ENCODE peak calls at places on chromosome 17, in ten cellular contexts. One of them, this sample, is unnamed.

GRCh38 chr17:5513610-5514009 is 27.2 kb downstream of the MIS12 start:
- DNase-seq in stomach: no peak
- DNase-seq in GM12878: no peak
- DNase-seq in suprapubic skin: no peak
- DNase-seq in transverse colon: no peak
- DNase-seq in ovary: no peak
- DNase-seq in sigmoid colon: no peak
- DNase-seq in A549: no peak
- DNase-seq in SK-N-SH: no peak
- DNase-seq in K562: no peak
- DNase-seq in this sample: no peak

GRCh38 chr17:78808106-78808635 is 26.1 kb upstream of the CYTH1 start:
- DNase-seq in stomach: no peak
- DNase-seq in GM12878: no peak
- DNase-seq in suprapubic skin: no peak
- DNase-seq in transverse colon: no peak
- DNase-seq in ovary: no peak
- DNase-seq in sigmoid colon: no peak
- DNase-seq in A549: no peak
- DNase-seq in SK-N-SH: no peak
- DNase-seq in K562: no peak
- DNase-seq in this sample: no peak

GRCh38 chr17:7133424-7133823 is 18.8 kb upstream of the ASGR2 start:
- DNase-seq in stomach: no peak
- DNase-seq in GM12878: peak
- DNase-seq in suprapubic skin: no peak
- DNase-seq in transverse colon: peak
- DNase-seq in ovary: no peak
- DNase-seq in sigmoid colon: no peak
- DNase-seq in A549: no peak
- DNase-seq in SK-N-SH: peak
- DNase-seq in K562: peak
- DNase-seq in this sample: no peak

GRCh38 chr17:49972486-49973270 is 3.7 kb downstream of the DLX4 start:
- DNase-seq in stomach: no peak
- DNase-seq in GM12878: no peak
- DNase-seq in suprapubic skin: no peak
- DNase-seq in transverse colon: no peak
- DNase-seq in ovary: no peak
- DNase-seq in sigmoid colon: no peak
- DNase-seq in A549: no peak
- DNase-seq in SK-N-SH: no peak
- DNase-seq in K562: no peak
- DNase-seq in this sample: no peak

GRCh38 chr17:66564992-66565465 is 262.6 kb downstream of the PRKCA start:
- DNase-seq in stomach: no peak
- DNase-seq in GM12878: no peak
- DNase-seq in suprapubic skin: no peak
- DNase-seq in transverse colon: no peak
- DNase-seq in ovary: no peak
- DNase-seq in sigmoid colon: no peak
- DNase-seq in A549: no peak
- DNase-seq in SK-N-SH: no peak
- DNase-seq in K562: no peak
- DNase-seq in this sample: no peak

GRCh38 chr17:66353937-66354401 is 51.6 kb downstream of the PRKCA start:
- DNase-seq in stomach: no peak
- DNase-seq in GM12878: no peak
- DNase-seq in suprapubic skin: no peak
- DNase-seq in transverse colon: no peak
- DNase-seq in ovary: no peak
- DNase-seq in sigmoid colon: no peak
- DNase-seq in A549: no peak
- DNase-seq in SK-N-SH: no peak
- DNase-seq in K562: no peak
- DNase-seq in this sample: no peak

GRCh38 chr17:45013021-45013997 is 38.1 kb downstream of the DCAKD start:
- DNase-seq in stomach: no peak
- DNase-seq in GM12878: no peak
- DNase-seq in suprapubic skin: no peak
- DNase-seq in transverse colon: no peak
- DNase-seq in ovary: no peak
- DNase-seq in sigmoid colon: peak
- DNase-seq in A549: no peak
- DNase-seq in SK-N-SH: no peak
- DNase-seq in K562: no peak
- DNase-seq in this sample: no peak

GRCh38 chr17:20896153-20896649 is 146.6 kb downstream of the USP22 start:
- DNase-seq in stomach: peak
- DNase-seq in GM12878: no peak
- DNase-seq in suprapubic skin: no peak
- DNase-seq in transverse colon: peak
- DNase-seq in ovary: peak
- DNase-seq in sigmoid colon: peak
- DNase-seq in A549: no peak
- DNase-seq in SK-N-SH: no peak
- DNase-seq in K562: no peak
- DNase-seq in this sample: no peak

GRCh38 chr17:50208611-50209061 is 7.2 kb upstream of the COL1A1 start:
- DNase-seq in stomach: no peak
- DNase-seq in GM12878: no peak
- DNase-seq in suprapubic skin: peak
- DNase-seq in transverse colon: no peak
- DNase-seq in ovary: peak
- DNase-seq in sigmoid colon: peak
- DNase-seq in A549: no peak
- DNase-seq in SK-N-SH: no peak
- DNase-seq in K562: peak
- DNase-seq in this sample: no peak

GRCh38 chr17:55500103-55500502 is 11.1 kb downstream of the SMIM36 start:
- DNase-seq in stomach: no peak
- DNase-seq in GM12878: no peak
- DNase-seq in suprapubic skin: no peak
- DNase-seq in transverse colon: no peak
- DNase-seq in ovary: no peak
- DNase-seq in sigmoid colon: no peak
- DNase-seq in A549: no peak
- DNase-seq in SK-N-SH: no peak
- DNase-seq in K562: no peak
- DNase-seq in this sample: no peak
- TF ChIP-seq EP300 in stomach: no peak
- TF ChIP-seq EP300 in GM12878: no peak
- TF ChIP-seq EP300 in suprapubic skin: no peak
- TF ChIP-seq EP300 in transverse colon: no peak
- TF ChIP-seq EP300 in ovary: no peak
- TF ChIP-seq EP300 in sigmoid colon: no peak
- TF ChIP-seq EP300 in A549: no peak
- TF ChIP-seq EP300 in SK-N-SH: no peak
- TF ChIP-seq EP300 in K562: no peak
- TF ChIP-seq EP300 in this sample: no peak

GRCh38 chr17:48103379-48103715 is 2.1 kb upstream of the CBX1 start:
- DNase-seq in stomach: no peak
- DNase-seq in GM12878: no peak
- DNase-seq in suprapubic skin: no peak
- DNase-seq in transverse colon: no peak
- DNase-seq in ovary: no peak
- DNase-seq in sigmoid colon: peak
- DNase-seq in A549: no peak
- DNase-seq in SK-N-SH: no peak
- DNase-seq in K562: no peak
- DNase-seq in this sample: no peak

GRCh38 chr17:48106802-48107136 is 797 bp upstream of the SNX11 start:
- DNase-seq in stomach: no peak
- DNase-seq in GM12878: no peak
- DNase-seq in suprapubic skin: no peak
- DNase-seq in transverse colon: no peak
- DNase-seq in ovary: no peak
- DNase-seq in sigmoid colon: no peak
- DNase-seq in A549: no peak
- DNase-seq in SK-N-SH: no peak
- DNase-seq in K562: no peak
- DNase-seq in this sample: no peak

GRCh38 chr17:48110722-48111121 is 3.2 kb downstream of the SNX11 start:
- DNase-seq in stomach: no peak
- DNase-seq in GM12878: no peak
- DNase-seq in suprapubic skin: no peak
- DNase-seq in transverse colon: no peak
- DNase-seq in ovary: no peak
- DNase-seq in sigmoid colon: no peak
- DNase-seq in A549: no peak
- DNase-seq in SK-N-SH: no peak
- DNase-seq in K562: no peak
- DNase-seq in this sample: no peak

GRCh38 chr17:48104440-48104839 is 3.1 kb upstream of the SNX11 start:
- DNase-seq in stomach: no peak
- DNase-seq in GM12878: no peak
- DNase-seq in suprapubic skin: no peak
- DNase-seq in transverse colon: no peak
- DNase-seq in ovary: no peak
- DNase-seq in sigmoid colon: no peak
- DNase-seq in A549: no peak
- DNase-seq in SK-N-SH: no peak
- DNase-seq in K562: no peak
- DNase-seq in this sample: no peak

DNA sequence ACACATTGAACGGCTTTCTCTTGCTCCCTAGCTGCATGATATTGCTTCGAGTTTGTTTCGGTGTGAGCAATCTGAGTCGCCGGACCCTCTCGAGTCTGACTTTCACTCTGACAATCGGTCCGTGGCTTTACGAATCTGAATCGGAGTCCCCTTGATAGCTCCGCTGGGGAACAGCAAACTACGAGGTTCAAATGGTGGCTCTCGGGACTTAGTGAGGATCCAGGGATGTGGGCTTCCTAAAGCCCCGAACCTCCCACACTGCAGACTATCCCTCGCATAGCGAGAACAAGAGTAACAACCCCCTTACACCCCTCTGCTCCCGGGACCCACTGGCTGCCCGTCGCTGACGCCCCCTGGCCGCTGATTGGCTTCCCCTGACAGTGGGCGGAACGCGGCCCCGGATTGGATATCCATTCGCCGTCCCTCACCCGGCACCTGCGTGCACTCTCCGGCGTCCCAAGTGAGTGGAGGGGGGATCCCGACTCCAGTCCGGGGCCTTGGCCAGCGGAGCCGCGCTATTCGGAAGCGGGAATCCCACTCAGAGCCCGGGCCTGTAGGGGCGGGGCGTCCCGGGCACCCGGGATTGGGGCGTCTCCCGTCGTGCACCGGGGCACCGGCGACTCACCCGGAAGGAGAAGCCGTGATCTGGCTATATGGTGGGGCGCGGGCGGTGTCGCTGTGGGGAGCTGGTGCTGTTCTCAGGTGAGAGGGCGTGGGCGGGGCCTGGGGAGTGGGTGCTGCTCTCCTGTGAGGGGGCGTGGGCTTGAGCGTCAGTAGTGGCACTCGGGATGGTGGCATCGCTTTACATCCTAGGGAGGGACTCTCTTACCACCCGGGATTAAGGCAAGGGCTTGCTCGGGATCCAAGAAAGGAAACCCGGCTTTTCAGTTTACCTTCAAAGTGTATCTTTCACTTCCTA is at the start of gene SNX11:
- DNase-seq in stomach: peak
- DNase-seq in GM12878: no peak
- DNase-seq in suprapubic skin: peak
- DNase-seq in transverse colon: peak
- DNase-seq in ovary: peak
- DNase-seq in sigmoid colon: peak
- DNase-seq in A549: peak
- DNase-seq in SK-N-SH: peak
- DNase-seq in K562: peak
- DNase-seq in this sample: peak
- TF ChIP-seq EP300 in stomach: no peak
- TF ChIP-seq EP300 in GM12878: no peak
- TF ChIP-seq EP300 in suprapubic skin: no peak
- TF ChIP-seq EP300 in transverse colon: no peak
- TF ChIP-seq EP300 in ovary: no peak
- TF ChIP-seq EP300 in sigmoid colon: no peak
- TF ChIP-seq EP300 in A549: no peak
- TF ChIP-seq EP300 in SK-N-SH: no peak
- TF ChIP-seq EP300 in K562: no peak
- TF ChIP-seq EP300 in this sample: no peak

GRCh38 chr17:31535581-31535981 is 144.1 kb downstream of the RAB11FIP4 start:
- DNase-seq in stomach: no peak
- DNase-seq in GM12878: peak
- DNase-seq in suprapubic skin: no peak
- DNase-seq in transverse colon: peak
- DNase-seq in ovary: no peak
- DNase-seq in sigmoid colon: no peak
- DNase-seq in A549: no peak
- DNase-seq in SK-N-SH: no peak
- DNase-seq in K562: no peak
- DNase-seq in this sample: no peak
- TF ChIP-seq EP300 in stomach: no peak
- TF ChIP-seq EP300 in GM12878: peak
- TF ChIP-seq EP300 in suprapubic skin: no peak
- TF ChIP-seq EP300 in transverse colon: no peak
- TF ChIP-seq EP300 in ovary: no peak
- TF ChIP-seq EP300 in sigmoid colon: no peak
- TF ChIP-seq EP300 in A549: no peak
- TF ChIP-seq EP300 in SK-N-SH: no peak
- TF ChIP-seq EP300 in K562: no peak
- TF ChIP-seq EP300 in this sample: no peak

GRCh38 chr17:76426853-76427252 is 26.1 kb downstream of the UBE2O start:
- DNase-seq in stomach: no peak
- DNase-seq in GM12878: no peak
- DNase-seq in suprapubic skin: no peak
- DNase-seq in transverse colon: no peak
- DNase-seq in ovary: no peak
- DNase-seq in sigmoid colon: no peak
- DNase-seq in A549: no peak
- DNase-seq in SK-N-SH: no peak
- DNase-seq in K562: no peak
- DNase-seq in this sample: no peak

GRCh38 chr17:76432004-76432403 is 20.9 kb downstream of the UBE2O start:
- DNase-seq in stomach: no peak
- DNase-seq in GM12878: no peak
- DNase-seq in suprapubic skin: no peak
- DNase-seq in transverse colon: no peak
- DNase-seq in ovary: no peak
- DNase-seq in sigmoid colon: no peak
- DNase-seq in A549: no peak
- DNase-seq in SK-N-SH: no peak
- DNase-seq in K562: no peak
- DNase-seq in this sample: no peak

GRCh38 chr17:76431509-76431908 is 21.4 kb downstream of the UBE2O start:
- DNase-seq in stomach: no peak
- DNase-seq in GM12878: no peak
- DNase-seq in suprapubic skin: no peak
- DNase-seq in transverse colon: no peak
- DNase-seq in ovary: no peak
- DNase-seq in sigmoid colon: no peak
- DNase-seq in A549: no peak
- DNase-seq in SK-N-SH: no peak
- DNase-seq in K562: no peak
- DNase-seq in this sample: no peak

GRCh38 chr17:76428511-76428910 is 24.4 kb downstream of the UBE2O start:
- DNase-seq in stomach: no peak
- DNase-seq in GM12878: no peak
- DNase-seq in suprapubic skin: no peak
- DNase-seq in transverse colon: no peak
- DNase-seq in ovary: no peak
- DNase-seq in sigmoid colon: no peak
- DNase-seq in A549: no peak
- DNase-seq in SK-N-SH: no peak
- DNase-seq in K562: no peak
- DNase-seq in this sample: no peak

GRCh38 chr17:76427457-76428231 is 25.3 kb downstream of the UBE2O start:
- DNase-seq in stomach: no peak
- DNase-seq in GM12878: no peak
- DNase-seq in suprapubic skin: no peak
- DNase-seq in transverse colon: peak
- DNase-seq in ovary: no peak
- DNase-seq in sigmoid colon: no peak
- DNase-seq in A549: no peak
- DNase-seq in SK-N-SH: no peak
- DNase-seq in K562: no peak
- DNase-seq in this sample: no peak
- TF ChIP-seq EP300 in stomach: no peak
- TF ChIP-seq EP300 in GM12878: no peak
- TF ChIP-seq EP300 in suprapubic skin: no peak
- TF ChIP-seq EP300 in transverse colon: no peak
- TF ChIP-seq EP300 in ovary: no peak
- TF ChIP-seq EP300 in sigmoid colon: no peak
- TF ChIP-seq EP300 in A549: no peak
- TF ChIP-seq EP300 in SK-N-SH: no peak
- TF ChIP-seq EP300 in K562: no peak
- TF ChIP-seq EP300 in this sample: no peak